ENCODE peak calls at places on chromosomes 13 and 19, in ten cellular contexts. W is H7; A is GM23248; C is esophagus squamous epithelium; M is M059J; I is left cardiac atrium; D is lung; H is activated T-cell treated with anti-CD3 and anti-CD28 coated beads, Interleukin-2, amount 50 U/mL, for 24 hours; K is cardiac fibroblast; S is HTR-8/SVneo. N is an unnamed sample.

GRCh38 chr13:38763446-38764381 is 76.8 kb downstream of the FREM2 start:
- DNase-seq in W (peak), A (peak), C (no peak), M (peak), I (no peak), D (no peak), H (no peak), K (peak), S (peak), N (peak)

GRCh38 chr13:93248627-93249047 is 22.0 kb downstream of the GPC6 start:
- DNase-seq in W (peak), A (no peak), C (no peak), M (peak), I (no peak), D (no peak), H (no peak), K (no peak), S (no peak), N (peak)

GRCh38 chr19:51368366-51369282 is at the start of gene CLDND2:
- DNase-seq in W (no peak), A (no peak), C (no peak), M (no peak), I (no peak), D (no peak), H (peak), K (no peak), S (no peak), N (no peak)

GRCh38 chr19:45150180-45150579 is 10.6 kb downstream of the NKPD1 start:
- DNase-seq in W (no peak), A (no peak), C (no peak), M (no peak), I (no peak), D (no peak), H (no peak), K (no peak), S (no peak), N (no peak)

GRCh38 chr19:45351401-45351952 is 10.9 kb downstream of the KLC3 start:
- DNase-seq in W (peak), A (no peak), C (no peak), M (no peak), I (no peak), D (no peak), H (no peak), K (no peak), S (no peak), N (no peak)

GRCh38 chr19:53388168-53388567 is 6.8 kb upstream of the ZNF765 start:
- DNase-seq in W (no peak), A (peak), C (no peak), M (no peak), I (no peak), D (no peak), H (no peak), K (peak), S (no peak), N (peak)

GRCh38 chr13:36475468-36475867 is 43.2 kb downstream of the CCNA1 start:
- DNase-seq in W (peak), A (no peak), C (no peak), M (peak), I (no peak), D (no peak), H (no peak), K (peak), S (no peak), N (no peak)

GRCh38 chr13:63446329-63446728 is 2030.7 kb upstream of the PCDH20 start:
- DNase-seq in W (no peak), A (no peak), C (no peak), M (no peak), I (no peak), D (no peak), H (no peak), K (no peak), S (no peak), N (no peak)

GRCh38 chr19:49512970-49513745 is 697 bp downstream of the FCGRT start:
- DNase-seq in W (peak), A (peak), C (no peak), M (no peak), I (peak), D (no peak), H (peak), K (no peak), S (peak), N (peak)

GRCh38 chr13:108807841-108808240 is 178.4 kb downstream of the MYO16 start:
- DNase-seq in W (no peak), A (no peak), C (no peak), M (no peak), I (no peak), D (no peak), H (no peak), K (no peak), S (no peak), N (no peak)

GRCh38 chr13:77637583-77637982 is 59.9 kb upstream of the SLAIN1 start:
- DNase-seq in W (no peak), A (no peak), C (no peak), M (no peak), I (no peak), D (no peak), H (no peak), K (no peak), S (no peak), N (no peak)

GRCh38 chr19:16073988-16074387 is 2.3 kb upstream of the TPM4 start:
- DNase-seq in W (no peak), A (no peak), C (no peak), M (peak), I (no peak), D (no peak), H (no peak), K (peak), S (no peak), N (no peak)

GRCh38 chr19:4557971-4558941 is 1.2 kb downstream of the SEMA6B start:
- DNase-seq in W (peak), A (peak), C (no peak), M (no peak), I (no peak), D (no peak), H (peak), K (peak), S (no peak), N (peak)